ENCODE peak calls at places on chromosomes 4 and X, in five cellular contexts. One of them, this sample, is unnamed.

GRCh38 chrX:21675931-21676330 is 17.8 kb upstream of the KLHL34 start:
- DNase-seq in activated CD4-positive, alpha-beta memory T cell treated with anti-CD3 and anti-CD28 coated beads for 36 hours: no peak
- DNase-seq in WTC11: no peak
- DNase-seq in T-cell: no peak
- DNase-seq in progenitor cell of endocrine pancreas: no peak
- DNase-seq in this sample: no peak

GRCh38 chr4:105473340-105474109 is at the start of gene PPA2:
- DNase-seq in activated CD4-positive, alpha-beta memory T cell treated with anti-CD3 and anti-CD28 coated beads for 36 hours: peak; percentile 89
- DNase-seq in WTC11: peak; percentile 76
- DNase-seq in T-cell: peak; percentile 77
- DNase-seq in progenitor cell of endocrine pancreas: peak; percentile 85
- DNase-seq in this sample: peak; percentile 91

GRCh38 chr4:5638976-5639375 is 69.4 kb downstream of the EVC2 start:
- DNase-seq in activated CD4-positive, alpha-beta memory T cell treated with anti-CD3 and anti-CD28 coated beads for 36 hours: no peak
- DNase-seq in WTC11: no peak
- DNase-seq in T-cell: no peak
- DNase-seq in progenitor cell of endocrine pancreas: no peak
- DNase-seq in this sample: no peak

GRCh38 chr4:28702571-28702970 is 1841.9 kb downstream of the STIM2 start:
- DNase-seq in activated CD4-positive, alpha-beta memory T cell treated with anti-CD3 and anti-CD28 coated beads for 36 hours: no peak
- DNase-seq in WTC11: no peak
- DNase-seq in T-cell: no peak
- DNase-seq in progenitor cell of endocrine pancreas: no peak
- DNase-seq in this sample: no peak

GRCh38 chr4:87044511-87045369 is 109.9 kb downstream of the AFF1 start:
- DNase-seq in activated CD4-positive, alpha-beta memory T cell treated with anti-CD3 and anti-CD28 coated beads for 36 hours: no peak
- DNase-seq in WTC11: no peak
- DNase-seq in T-cell: no peak
- DNase-seq in progenitor cell of endocrine pancreas: no peak
- DNase-seq in this sample: no peak

GRCh38 chrX:107935200-107935599 is 47.0 kb downstream of the TEX13B start:
- DNase-seq in activated CD4-positive, alpha-beta memory T cell treated with anti-CD3 and anti-CD28 coated beads for 36 hours: no peak
- DNase-seq in WTC11: no peak
- DNase-seq in T-cell: no peak
- DNase-seq in progenitor cell of endocrine pancreas: no peak
- DNase-seq in this sample: no peak

GRCh38 chr4:21949073-21949457 is 493 bp upstream of the KCNIP4 start:
- DNase-seq in activated CD4-positive, alpha-beta memory T cell treated with anti-CD3 and anti-CD28 coated beads for 36 hours: no peak
- DNase-seq in WTC11: no peak
- DNase-seq in T-cell: no peak
- DNase-seq in progenitor cell of endocrine pancreas: no peak
- DNase-seq in this sample: peak; percentile 26

GRCh38 chr4:107037188-107037587 is 1.1 kb upstream of the DKK2 start:
- DNase-seq in activated CD4-positive, alpha-beta memory T cell treated with anti-CD3 and anti-CD28 coated beads for 36 hours: peak; percentile 19
- DNase-seq in WTC11: peak; percentile 70
- DNase-seq in T-cell: no peak
- DNase-seq in progenitor cell of endocrine pancreas: peak; percentile 44
- DNase-seq in this sample: peak; percentile 31

GRCh38 chrX:101057095-101057714 is 5.3 kb upstream of the TRMT2B start:
- DNase-seq in activated CD4-positive, alpha-beta memory T cell treated with anti-CD3 and anti-CD28 coated beads for 36 hours: no peak
- DNase-seq in WTC11: no peak
- DNase-seq in T-cell: no peak
- DNase-seq in progenitor cell of endocrine pancreas: no peak
- DNase-seq in this sample: no peak

GRCh38 chr4:89173336-89174090 is 62.2 kb downstream of the TIGD2 start:
- DNase-seq in activated CD4-positive, alpha-beta memory T cell treated with anti-CD3 and anti-CD28 coated beads for 36 hours: no peak
- DNase-seq in WTC11: no peak
- DNase-seq in T-cell: no peak
- DNase-seq in progenitor cell of endocrine pancreas: no peak
- DNase-seq in this sample: no peak

GRCh38 chr4:154559141-154559841 is 3.5 kb upstream of the FGB start:
- DNase-seq in activated CD4-positive, alpha-beta memory T cell treated with anti-CD3 and anti-CD28 coated beads for 36 hours: no peak
- DNase-seq in WTC11: peak; percentile 17
- DNase-seq in T-cell: no peak
- DNase-seq in progenitor cell of endocrine pancreas: no peak
- DNase-seq in this sample: peak; percentile 7

GRCh38 chrX:16683007-16683664 is 29.3 kb downstream of the CTPS2 start:
- DNase-seq in activated CD4-positive, alpha-beta memory T cell treated with anti-CD3 and anti-CD28 coated beads for 36 hours: no peak
- DNase-seq in WTC11: no peak
- DNase-seq in T-cell: no peak
- DNase-seq in progenitor cell of endocrine pancreas: no peak
- DNase-seq in this sample: no peak

GRCh38 chr4:9841072-9841471 is 59.6 kb downstream of the DRD5 start:
- DNase-seq in activated CD4-positive, alpha-beta memory T cell treated with anti-CD3 and anti-CD28 coated beads for 36 hours: no peak
- DNase-seq in WTC11: no peak
- DNase-seq in T-cell: no peak
- DNase-seq in progenitor cell of endocrine pancreas: no peak
- DNase-seq in this sample: no peak

GRCh38 chr4:70936200-70936787 is 34.1 kb downstream of the MOB1B start:
- DNase-seq in activated CD4-positive, alpha-beta memory T cell treated with anti-CD3 and anti-CD28 coated beads for 36 hours: peak; percentile 15
- DNase-seq in WTC11: no peak
- DNase-seq in T-cell: no peak
- DNase-seq in progenitor cell of endocrine pancreas: no peak
- DNase-seq in this sample: no peak

GRCh38 chr4:54322817-54323417 is 93.8 kb downstream of the PDGFRA start:
- DNase-seq in activated CD4-positive, alpha-beta memory T cell treated with anti-CD3 and anti-CD28 coated beads for 36 hours: peak; percentile 63
- DNase-seq in WTC11: peak; percentile 86
- DNase-seq in T-cell: peak; percentile 43
- DNase-seq in progenitor cell of endocrine pancreas: peak; percentile 67
- DNase-seq in this sample: peak; percentile 72

GRCh38 chrX:15530318-15530717 is 29.7 kb downstream of the BMX start:
- DNase-seq in activated CD4-positive, alpha-beta memory T cell treated with anti-CD3 and anti-CD28 coated beads for 36 hours: no peak
- DNase-seq in WTC11: no peak
- DNase-seq in T-cell: no peak
- DNase-seq in progenitor cell of endocrine pancreas: no peak
- DNase-seq in this sample: no peak

GRCh38 chrX:56789518-56790070 is 60.6 kb downstream of the NBDY start:
- DNase-seq in activated CD4-positive, alpha-beta memory T cell treated with anti-CD3 and anti-CD28 coated beads for 36 hours: no peak
- DNase-seq in WTC11: no peak
- DNase-seq in T-cell: no peak
- DNase-seq in progenitor cell of endocrine pancreas: no peak
- DNase-seq in this sample: no peak

GRCh38 chr4:3346146-3346545 is 53.3 kb downstream of the RGS12 start:
- DNase-seq in activated CD4-positive, alpha-beta memory T cell treated with anti-CD3 and anti-CD28 coated beads for 36 hours: peak; percentile 28
- DNase-seq in WTC11: no peak
- DNase-seq in T-cell: peak; percentile 44
- DNase-seq in progenitor cell of endocrine pancreas: no peak
- DNase-seq in this sample: peak; percentile 84

GRCh38 chr4:61984260-61984909 is 784.3 kb downstream of the ADGRL3 start:
- DNase-seq in activated CD4-positive, alpha-beta memory T cell treated with anti-CD3 and anti-CD28 coated beads for 36 hours: no peak
- DNase-seq in WTC11: peak; percentile 31
- DNase-seq in T-cell: no peak
- DNase-seq in progenitor cell of endocrine pancreas: no peak
- DNase-seq in this sample: no peak

GRCh38 chr4:91990726-91991125 is 313.0 kb upstream of the GRID2 start:
- DNase-seq in activated CD4-positive, alpha-beta memory T cell treated with anti-CD3 and anti-CD28 coated beads for 36 hours: no peak
- DNase-seq in WTC11: no peak
- DNase-seq in T-cell: no peak
- DNase-seq in progenitor cell of endocrine pancreas: no peak
- DNase-seq in this sample: no peak

GRCh38 chrX:122583526-122583925 is 600.6 kb upstream of the GRIA3 start:
- DNase-seq in activated CD4-positive, alpha-beta memory T cell treated with anti-CD3 and anti-CD28 coated beads for 36 hours: no peak
- DNase-seq in WTC11: no peak
- DNase-seq in T-cell: no peak
- DNase-seq in progenitor cell of endocrine pancreas: no peak
- DNase-seq in this sample: no peak

GRCh38 chr4:169132561-169133305 is 122.7 kb upstream of the CBR4 start:
- DNase-seq in activated CD4-positive, alpha-beta memory T cell treated with anti-CD3 and anti-CD28 coated beads for 36 hours: no peak
- DNase-seq in WTC11: no peak
- DNase-seq in T-cell: no peak
- DNase-seq in progenitor cell of endocrine pancreas: no peak
- DNase-seq in this sample: no peak

GRCh38 chrX:108537005-108537404 is 97.4 kb downstream of the COL4A5 start:
- DNase-seq in activated CD4-positive, alpha-beta memory T cell treated with anti-CD3 and anti-CD28 coated beads for 36 hours: no peak
- DNase-seq in WTC11: no peak
- DNase-seq in T-cell: no peak
- DNase-seq in progenitor cell of endocrine pancreas: no peak
- DNase-seq in this sample: peak; percentile 9